ENCODE peak calls at places on chromosomes 6 and 20, in six cellular contexts. U is GM10248, X is hepatocyte, Y is ovary, Z is omental fat pad, K is endothelial cell. G is an unnamed sample.
A peak's percentile ranks its signal among the peaks of the same experiment; 100 is the strongest.

GRCh38 chr20:10524034-10524476 is 89.0 kb downstream of the SLX4IP start:
- DNase-seq in Y (peak; percentile 71), Z (no peak), X (peak; percentile 15), U (no peak), K (no peak), G (no peak)

GRCh38 chr20:5735845-5736530 is 14.2 kb upstream of the SHLD1 start:
- DNase-seq in X (no peak), K (no peak), Y (no peak), U (no peak), Z (no peak), G (no peak)

GRCh38 chr6:151661928-151662327 is 145.6 kb upstream of the ESR1 start:
- DNase-seq in K (peak; percentile 18), Z (no peak), X (no peak), Y (no peak), U (no peak), G (no peak)

GRCh38 chr6:166286831-166287271 is 21.3 kb downstream of the PRR18 start:
- DNase-seq in Y (no peak), Z (no peak), K (peak; percentile 37), U (peak; percentile 51), X (no peak), G (no peak)

GRCh38 chr20:52083627-52084232 is 107.8 kb downstream of the ZFP64 start:
- DNase-seq in Y (peak; percentile 61), K (peak; percentile 60), Z (peak; percentile 33), X (peak; percentile 78), U (peak; percentile 43), G (no peak)

GRCh38 chr6:130946076-130946475 is 117.0 kb downstream of the EPB41L2 start:
- DNase-seq in K (no peak), U (no peak), X (no peak), Z (no peak), Y (no peak), G (no peak)

GRCh38 chr6:30147096-30147495 is 11.2 kb downstream of the TRIM40 start:
- DNase-seq in U (no peak), Y (no peak), K (no peak), Z (no peak), X (no peak), G (no peak)

GRCh38 chr20:49712918-49713778 is 530 bp downstream of the B4GALT5 start:
- DNase-seq in X (peak; percentile 77), K (peak; percentile 34), Z (peak; percentile 46), U (peak; percentile 48), Y (peak; percentile 69), G (peak; percentile 64)

GRCh38 chr6:105326216-105326615 is 76.7 kb downstream of the PREP start:
- DNase-seq in Y (no peak), K (no peak), Z (no peak), X (no peak), U (no peak), G (no peak)

GRCh38 chr20:43287637-43288036 is 97.9 kb upstream of the PTPRT start:
- DNase-seq in X (no peak), U (no peak), Z (no peak), K (no peak), Y (no peak), G (no peak)

GRCh38 chr6:54916858-54917257 is 70.3 kb downstream of the FAM83B start:
- DNase-seq in Z (no peak), K (no peak), X (peak; percentile 9), U (no peak), Y (no peak), G (no peak)

GRCh38 chr20:760751-761417 is 7.4 kb downstream of the SLC52A3 start:
- DNase-seq in X (peak; percentile 70), K (peak; percentile 79), U (peak; percentile 75), Y (no peak), Z (no peak), G (peak; percentile 73)

GRCh38 chr20:16145919-16146318 is 427.3 kb downstream of the KIF16B start:
- DNase-seq in Y (no peak), X (no peak), K (no peak), U (no peak), Z (no peak), G (no peak)

GRCh38 chr20:48026981-48027592 is 241.8 kb upstream of the SULF2 start:
- DNase-seq in U (no peak), Z (no peak), K (no peak), X (no peak), Y (no peak), G (no peak)

GRCh38 chr20:22771706-22772105 is 187.3 kb upstream of the FOXA2 start:
- DNase-seq in Y (no peak), U (no peak), Z (no peak), X (no peak), K (no peak), G (no peak)

GRCh38 chr6:95795927-95796326 is 218.6 kb downstream of the MANEA start:
- DNase-seq in X (no peak), Y (no peak), K (no peak), Z (no peak), U (no peak), G (no peak)

GRCh38 chr20:38242848-38243449 is 17.6 kb downstream of the KIAA1755 start:
- DNase-seq in Y (no peak), U (no peak), X (no peak), Z (no peak), K (no peak), G (no peak)

GRCh38 chr6:37614059-37614940 is 83.4 kb downstream of the MDGA1 start:
- DNase-seq in K (no peak), X (no peak), Z (no peak), Y (no peak), U (no peak), G (no peak)

GRCh38 chr6:7879043-7879442 is 31.5 kb downstream of the TXNDC5 start:
- DNase-seq in X (no peak), U (no peak), Y (no peak), Z (no peak), K (no peak), G (no peak)

GRCh38 chr6:116543149-116543548 is 2.3 kb downstream of the TRAPPC3L start:
- DNase-seq in Z (no peak), Y (no peak), X (no peak), K (no peak), U (no peak), G (no peak)

GRCh38 chr20:19947611-19948264 is 69.4 kb upstream of the NAA20 start:
- DNase-seq in U (peak; percentile 47), Y (no peak), K (no peak), X (peak; percentile 44), Z (no peak), G (no peak)

GRCh38 chr6:165969184-165969583 is 198.5 kb downstream of the TBXT start:
- DNase-seq in K (no peak), Z (no peak), U (no peak), Y (no peak), X (no peak), G (no peak)

GRCh38 chr20:11354841-11355240 is 562.9 kb upstream of the BTBD3 start:
- DNase-seq in X (no peak), K (no peak), Z (no peak), U (no peak), Y (no peak), G (no peak)

GRCh38 chr6:3162067-3162497 is 4.7 kb upstream of the TUBB2A start:
- DNase-seq in U (no peak), X (peak; percentile 36), K (no peak), Y (no peak), Z (no peak), G (no peak)

GRCh38 chr6:106470811-106471210 is 110.3 kb downstream of the CRYBG1 start:
- DNase-seq in U (no peak), K (no peak), Y (no peak), X (no peak), Z (no peak), G (no peak)

GRCh38 chr6:160737934-160738333 is 35.9 kb downstream of the PLG start:
- DNase-seq in Y (no peak), K (no peak), U (no peak), X (no peak), Z (no peak), G (no peak)

GRCh38 chr20:59081036-59081435 is 38.5 kb upstream of the PRELID3B start:
- DNase-seq in K (no peak), Z (no peak), X (no peak), Y (no peak), U (no peak), G (no peak)

GRCh38 chr20:59084041-59084841 is 41.7 kb upstream of the PRELID3B start:
- DNase-seq in K (no peak), Z (no peak), X (no peak), U (no peak), Y (no peak), G (no peak)

GRCh38 chr20:59082981-59083380 is 40.4 kb upstream of the PRELID3B start:
- DNase-seq in X (no peak), K (no peak), Z (no peak), Y (no peak), U (no peak), G (no peak)

GRCh38 chr20:59078231-59078630 is 35.6 kb upstream of the PRELID3B start:
- DNase-seq in Y (no peak), U (no peak), Z (no peak), K (no peak), X (no peak), G (no peak)

DNA sequence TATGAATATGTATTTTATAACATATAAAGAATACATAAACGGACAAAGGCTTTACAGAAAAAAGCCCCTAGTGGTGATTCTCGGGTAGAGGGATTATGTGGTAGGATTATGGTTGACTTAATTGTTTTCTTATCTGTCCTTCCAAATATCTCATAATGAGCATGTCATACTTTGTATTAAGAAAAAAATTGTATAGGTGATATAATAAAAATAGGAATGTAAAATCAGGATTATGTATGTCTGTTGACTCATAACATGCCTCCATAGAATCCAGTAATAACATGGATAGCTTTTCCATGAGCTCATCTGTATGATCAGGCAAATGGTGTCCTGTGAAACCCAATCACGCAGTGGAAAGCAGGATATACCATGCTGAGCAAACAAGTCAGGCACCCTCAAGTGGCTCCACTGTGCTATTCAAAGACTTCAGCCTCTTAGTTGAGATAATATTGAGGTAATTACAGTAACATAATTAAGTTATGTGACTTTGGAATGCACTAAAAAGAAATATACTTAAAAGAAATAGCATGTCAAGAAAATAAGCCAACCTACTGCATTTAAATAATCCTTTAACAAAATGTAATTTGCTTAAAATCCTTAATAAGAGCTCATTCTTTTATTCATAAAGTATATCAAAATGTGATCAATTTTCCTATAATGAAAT is 39.6 kb upstream of the PRELID3B start:
- DNase-seq in K (no peak), Y (no peak), Z (no peak), X (no peak), U (no peak), G (no peak)
- TF ChIP-seq CTCF in K (peak; percentile 71), Y (no peak), Z (no peak), X (no peak), U (no peak), G (peak; percentile 57)

DNA sequence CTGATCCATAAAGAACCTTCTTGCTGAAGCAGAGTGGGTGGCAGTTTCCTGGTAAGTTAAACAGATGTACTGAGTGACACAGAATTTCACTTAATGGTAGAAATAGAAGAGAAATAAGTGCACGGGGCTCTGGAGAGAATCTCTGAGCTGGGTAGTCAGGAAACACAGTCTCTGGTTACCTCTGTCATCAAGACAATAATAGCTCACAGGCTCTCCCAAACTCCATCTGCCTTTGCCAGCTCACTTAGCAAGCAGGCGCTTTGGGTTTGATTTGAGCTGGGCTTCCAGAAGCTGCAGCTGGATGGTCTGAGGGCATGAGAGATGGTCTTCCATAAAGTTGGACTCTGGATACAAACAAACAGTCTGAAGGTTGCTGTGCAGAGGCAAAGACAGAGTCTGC is 39.6 kb upstream of the PRSS35 start:
- DNase-seq in X (no peak), Z (no peak), U (no peak), Y (no peak), K (no peak), G (no peak)
- TF ChIP-seq CTCF in X (no peak), Z (no peak), U (no peak), Y (no peak), K (no peak), G (no peak)

GRCh38 chr6:68196645-68197044 is 438.4 kb upstream of the ADGRB3 start:
- DNase-seq in Z (no peak), U (no peak), K (no peak), Y (no peak), X (no peak), G (no peak)
- TF ChIP-seq CTCF in Z (no peak), U (peak; percentile 30), K (no peak), Y (no peak), X (no peak), G (no peak)

GRCh38 chr6:146890644-146891434 is 292.1 kb downstream of the ADGB start:
- DNase-seq in X (no peak), Y (no peak), K (no peak), Z (no peak), U (no peak), G (no peak)
- TF ChIP-seq CTCF in X (peak; percentile 8), Y (no peak), K (no peak), Z (no peak), U (no peak), G (no peak)

G was measured in mesothelial cell of epicardium.